ENCODE peak calls at places on chromosome 12, in four cellular contexts. One of them, this sample, is unnamed.

GRCh38 chr12:5768171-5768879 is 176.7 kb downstream of the ANO2 start:
- DNase-seq in suprapubic skin: no peak
- DNase-seq in MM.1S: no peak
- DNase-seq in Calu3: no peak
- DNase-seq in this sample: no peak

GRCh38 chr12:24592048-24592447 is 356.9 kb downstream of the BCAT1 start:
- DNase-seq in suprapubic skin: no peak
- DNase-seq in Calu3: no peak
- DNase-seq in MM.1S: no peak
- DNase-seq in this sample: no peak

GRCh38 chr12:61563640-61564039 is 696.6 kb upstream of the USP15 start:
- DNase-seq in suprapubic skin: no peak
- DNase-seq in Calu3: no peak
- DNase-seq in MM.1S: no peak
- DNase-seq in this sample: no peak

GRCh38 chr12:29734748-29735147 is 49.0 kb downstream of the TMTC1 start:
- DNase-seq in MM.1S: no peak
- DNase-seq in Calu3: no peak
- DNase-seq in suprapubic skin: no peak
- DNase-seq in this sample: no peak

GRCh38 chr12:128817115-128818015 is 6.4 kb downstream of the SLC15A4 start:
- DNase-seq in MM.1S: no peak
- DNase-seq in Calu3: peak; percentile 54
- DNase-seq in suprapubic skin: no peak
- DNase-seq in this sample: no peak

GRCh38 chr12:13197526-13198141 is 1.1 kb downstream of the EMP1 start:
- DNase-seq in MM.1S: no peak
- DNase-seq in Calu3: no peak
- DNase-seq in suprapubic skin: peak; percentile 85
- DNase-seq in this sample: no peak

GRCh38 chr12:104454997-104455396 is 1.8 kb upstream of the CHST11 start:
- DNase-seq in suprapubic skin: no peak
- DNase-seq in MM.1S: no peak
- DNase-seq in Calu3: no peak
- DNase-seq in this sample: no peak

GRCh38 chr12:25864287-25864686 is 94.2 kb upstream of the RASSF8 start:
- DNase-seq in suprapubic skin: no peak
- DNase-seq in Calu3: no peak
- DNase-seq in MM.1S: no peak
- DNase-seq in this sample: no peak

GRCh38 chr12:132602578-132603239 is 7.7 kb downstream of the LRCOL1 start:
- DNase-seq in MM.1S: no peak
- DNase-seq in suprapubic skin: no peak
- DNase-seq in Calu3: no peak
- DNase-seq in this sample: no peak

GRCh38 chr12:107091381-107091780 is 2.0 kb downstream of the CRY1 start:
- DNase-seq in MM.1S: no peak
- DNase-seq in suprapubic skin: no peak
- DNase-seq in Calu3: peak; percentile 10
- DNase-seq in this sample: no peak

GRCh38 chr12:45244561-45245348 is 28.9 kb downstream of the ANO6 start:
- DNase-seq in suprapubic skin: no peak
- DNase-seq in MM.1S: peak; percentile 87
- DNase-seq in Calu3: no peak
- DNase-seq in this sample: no peak
- TF ChIP-seq CTCF in suprapubic skin: no peak
- TF ChIP-seq CTCF in MM.1S: peak; percentile 5
- TF ChIP-seq CTCF in Calu3: no peak
- TF ChIP-seq CTCF in this sample: no peak

GRCh38 chr12:109927622-109928021 is 27.5 kb downstream of the TCHP start:
- DNase-seq in Calu3: peak; percentile 53
- DNase-seq in suprapubic skin: peak; percentile 80
- DNase-seq in MM.1S: no peak
- DNase-seq in this sample: no peak
- TF ChIP-seq CTCF in Calu3: peak; percentile 51
- TF ChIP-seq CTCF in suprapubic skin: peak; percentile 39
- TF ChIP-seq CTCF in MM.1S: peak; percentile 51
- TF ChIP-seq CTCF in this sample: peak; percentile 73

DNA sequence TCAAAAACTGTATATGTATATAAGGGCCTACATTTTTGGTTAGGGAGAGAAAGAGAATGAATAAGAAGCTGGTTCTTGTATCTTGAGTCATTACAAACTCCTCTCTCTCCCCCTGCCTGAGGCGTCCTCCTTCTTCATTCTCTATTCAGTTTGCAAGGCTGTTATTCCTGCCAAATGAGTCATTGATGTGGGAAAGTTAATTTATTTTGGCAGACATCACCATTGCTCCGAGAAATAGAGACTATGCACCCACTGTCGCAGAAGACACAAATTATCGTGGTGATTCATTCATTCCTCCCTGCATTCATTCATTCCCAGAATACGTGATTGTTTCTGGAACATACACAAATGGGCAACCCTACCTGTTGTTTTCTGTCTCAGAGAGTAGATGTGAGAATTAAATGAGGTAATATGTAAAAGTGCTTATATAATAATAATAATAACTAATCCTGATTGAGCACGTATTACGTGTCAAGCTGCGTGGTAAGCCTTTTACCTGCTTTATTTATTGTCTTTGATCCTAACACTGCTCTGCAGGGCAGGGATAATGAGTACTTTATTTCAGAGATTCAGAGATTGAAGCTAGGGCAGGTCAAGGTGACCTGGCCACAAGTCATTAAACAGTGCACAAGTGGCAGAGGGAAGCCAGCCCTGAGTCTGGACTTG is 112.6 kb upstream of the MED13L start:
- DNase-seq in Calu3: no peak
- DNase-seq in MM.1S: no peak
- DNase-seq in suprapubic skin: no peak
- DNase-seq in this sample: no peak
- TF ChIP-seq CTCF in Calu3: no peak
- TF ChIP-seq CTCF in MM.1S: no peak
- TF ChIP-seq CTCF in suprapubic skin: no peak
- TF ChIP-seq CTCF in this sample: no peak

GRCh38 chr12:52247622-52248540 is 14.8 kb downstream of the KRT7 start:
- DNase-seq in Calu3: peak; percentile 20
- DNase-seq in suprapubic skin: no peak
- DNase-seq in MM.1S: no peak
- DNase-seq in this sample: no peak
- TF ChIP-seq CTCF in Calu3: no peak
- TF ChIP-seq CTCF in suprapubic skin: no peak
- TF ChIP-seq CTCF in MM.1S: no peak
- TF ChIP-seq CTCF in this sample: no peak

GRCh38 chr12:112190626-112191025 is 65.3 kb downstream of the TRAFD1 start:
- DNase-seq in Calu3: peak; percentile 29
- DNase-seq in MM.1S: no peak
- DNase-seq in suprapubic skin: no peak
- DNase-seq in this sample: no peak
- TF ChIP-seq CTCF in Calu3: no peak
- TF ChIP-seq CTCF in MM.1S: no peak
- TF ChIP-seq CTCF in suprapubic skin: no peak
- TF ChIP-seq CTCF in this sample: no peak

DNA sequence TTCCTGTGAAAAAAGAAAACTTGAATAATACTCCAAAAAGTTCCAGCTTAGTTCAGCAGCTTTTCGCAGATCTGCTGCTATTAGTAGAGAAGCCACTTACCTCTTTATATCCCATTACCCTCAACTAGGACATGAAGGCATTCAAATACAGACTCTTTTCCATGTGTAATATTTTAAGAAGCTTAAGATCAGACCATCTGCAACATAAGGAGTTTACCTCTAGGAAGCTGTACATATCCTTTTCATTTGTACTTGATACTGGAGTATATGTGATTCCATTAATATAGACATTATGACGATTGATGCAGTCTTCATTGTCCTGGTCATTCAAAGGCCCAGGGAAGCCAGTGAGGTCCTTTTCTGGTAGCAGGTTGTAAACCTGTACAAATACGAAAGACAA is 20.4 kb downstream of the A2M start:
- DNase-seq in MM.1S: no peak
- DNase-seq in Calu3: no peak
- DNase-seq in suprapubic skin: no peak
- DNase-seq in this sample: no peak
- TF ChIP-seq CTCF in MM.1S: no peak
- TF ChIP-seq CTCF in Calu3: no peak
- TF ChIP-seq CTCF in suprapubic skin: no peak
- TF ChIP-seq CTCF in this sample: no peak